ENCODE peak calls at places on chromosomes 7 and 10, in six cellular contexts. J is PC-9, S is A549, K is neuronal stem cell, G is foreskin keratinocyte, E is heart right ventricle. P is an unnamed sample.

GRCh38 chr10:123527122-123527521 is 139.0 kb upstream of the GPR26 start:
- DNase-seq in J (no peak), S (no peak), K (no peak), G (no peak), E (no peak), P (no peak)

GRCh38 chr10:116861796-116862195 is 12.5 kb downstream of the ENO4 start:
- DNase-seq in J (no peak), S (no peak), K (no peak), G (no peak), E (no peak), P (no peak)

GRCh38 chr10:14247650-14248258 is 83.0 kb downstream of the FRMD4A start:
- DNase-seq in J (no peak), S (no peak), K (no peak), G (no peak), E (peak), P (no peak)

GRCh38 chr7:13979671-13980438 is 9.6 kb downstream of the ETV1 start:
- DNase-seq in J (no peak), S (no peak), K (no peak), G (no peak), E (no peak), P (no peak)

GRCh38 chr10:113820507-113820906 is 33.4 kb downstream of the DCLRE1A start:
- DNase-seq in J (no peak), S (no peak), K (no peak), G (no peak), E (no peak), P (no peak)

GRCh38 chr10:98560585-98560984 is 113.8 kb upstream of the HPS1 start:
- DNase-seq in J (no peak), S (no peak), K (no peak), G (no peak), E (no peak), P (no peak)

GRCh38 chr10:45569471-45569870 is 103.1 kb downstream of the ZFAND4 start:
- DNase-seq in J (no peak), S (no peak), K (no peak), G (no peak), E (no peak), P (no peak)

GRCh38 chr10:102462512-102463054 is 11.2 kb upstream of the C10orf95 start:
- DNase-seq in J (no peak), S (no peak), K (no peak), G (no peak), E (no peak), P (no peak)

GRCh38 chr7:97868788-97869187 is 3.4 kb downstream of the ASNS start:
- DNase-seq in J (no peak), S (no peak), K (no peak), G (no peak), E (no peak), P (no peak)

GRCh38 chr10:86363833-86364511 is 2.6 kb downstream of the GRID1 start:
- DNase-seq in J (no peak), S (no peak), K (no peak), G (no peak), E (no peak), P (no peak)

GRCh38 chr7:104160375-104160774 is 47.4 kb downstream of the ORC5 start:
- DNase-seq in J (no peak), S (no peak), K (no peak), G (no peak), E (no peak), P (no peak)

GRCh38 chr10:113613427-113613826 is 50.4 kb downstream of the NRAP start:
- DNase-seq in J (no peak), S (no peak), K (no peak), G (no peak), E (no peak), P (no peak)

GRCh38 chr7:122438001-122438400 is 133.5 kb upstream of the FEZF1 start:
- DNase-seq in J (no peak), S (no peak), K (peak), G (no peak), E (no peak), P (no peak)

GRCh38 chr10:35584946-35585345 is 20.2 kb upstream of the GJD4 start:
- DNase-seq in J (no peak), S (no peak), K (no peak), G (no peak), E (no peak), P (no peak)

GRCh38 chr7:79453266-79453557 is 255 bp downstream of the MAGI2 start:
- DNase-seq in J (no peak), S (peak), K (no peak), G (no peak), E (no peak), P (no peak)

GRCh38 chr7:79452032-79452494 is 1.4 kb downstream of the MAGI2 start:
- DNase-seq in J (no peak), S (peak), K (peak), G (peak), E (peak), P (peak)

GRCh38 chr7:79453558-79454324 is at the start of gene MAGI2:
- DNase-seq in J (no peak), S (no peak), K (peak), G (peak), E (peak), P (peak)

GRCh38 chr7:79451580-79451979 is 1.9 kb downstream of the MAGI2 start:
- DNase-seq in J (no peak), S (no peak), K (no peak), G (peak), E (no peak), P (no peak)

GRCh38 chr7:79452495-79453265 is 787 bp downstream of the MAGI2 start:
- DNase-seq in J (no peak), S (peak), K (peak), G (no peak), E (peak), P (peak)
- H3K27ac ChIP-seq in J (no peak), S (peak), K (peak), G (peak), E (peak), P (peak)

DNA sequence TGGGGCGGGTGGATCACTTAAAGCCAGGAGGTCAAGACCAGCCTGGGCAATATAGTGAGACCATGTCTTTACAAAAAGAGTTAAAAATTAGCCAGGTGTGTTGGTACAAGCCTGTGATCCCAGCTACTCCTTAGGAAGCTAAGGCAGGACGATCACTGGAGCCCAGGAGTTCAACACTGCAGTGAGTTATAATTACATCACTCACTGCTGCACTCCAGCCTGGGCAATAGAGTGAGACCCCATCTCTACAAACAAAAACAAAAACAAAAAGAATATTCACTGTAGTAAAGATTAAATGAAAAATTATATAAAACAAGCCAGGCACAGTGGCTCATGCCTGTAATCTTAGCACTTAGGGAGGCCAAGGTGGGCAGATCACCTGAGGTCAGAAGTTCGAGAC is 1047.6 kb upstream of the AUTS2 start:
- DNase-seq in J (no peak), S (no peak), K (no peak), G (no peak), E (no peak), P (no peak)
- H3K27ac ChIP-seq in J (no peak), S (no peak), K (no peak), G (no peak), E (no peak), P (no peak)

GRCh38 chr7:130942211-130942964 is 208.4 kb upstream of the KLF14 start:
- DNase-seq in J (no peak), S (peak), K (no peak), G (no peak), E (no peak), P (no peak)
- H3K27ac ChIP-seq in J (no peak), S (peak), K (no peak), G (peak), E (peak), P (peak)

GRCh38 chr10:69801094-69801433 is 642 bp upstream of the COL13A1 start:
- DNase-seq in J (peak), S (peak), K (peak), G (peak), E (peak), P (no peak)

GRCh38 chr10:69803809-69804208 is 2.1 kb downstream of the COL13A1 start:
- DNase-seq in J (no peak), S (no peak), K (no peak), G (no peak), E (no peak), P (no peak)

GRCh38 chr10:69800665-69801064 is 1.0 kb upstream of the COL13A1 start:
- DNase-seq in J (no peak), S (no peak), K (no peak), G (no peak), E (no peak), P (no peak)

GRCh38 chr10:69801434-69802315 is at the start of gene COL13A1:
- DNase-seq in J (peak), S (peak), K (peak), G (peak), E (peak), P (no peak)

DNA sequence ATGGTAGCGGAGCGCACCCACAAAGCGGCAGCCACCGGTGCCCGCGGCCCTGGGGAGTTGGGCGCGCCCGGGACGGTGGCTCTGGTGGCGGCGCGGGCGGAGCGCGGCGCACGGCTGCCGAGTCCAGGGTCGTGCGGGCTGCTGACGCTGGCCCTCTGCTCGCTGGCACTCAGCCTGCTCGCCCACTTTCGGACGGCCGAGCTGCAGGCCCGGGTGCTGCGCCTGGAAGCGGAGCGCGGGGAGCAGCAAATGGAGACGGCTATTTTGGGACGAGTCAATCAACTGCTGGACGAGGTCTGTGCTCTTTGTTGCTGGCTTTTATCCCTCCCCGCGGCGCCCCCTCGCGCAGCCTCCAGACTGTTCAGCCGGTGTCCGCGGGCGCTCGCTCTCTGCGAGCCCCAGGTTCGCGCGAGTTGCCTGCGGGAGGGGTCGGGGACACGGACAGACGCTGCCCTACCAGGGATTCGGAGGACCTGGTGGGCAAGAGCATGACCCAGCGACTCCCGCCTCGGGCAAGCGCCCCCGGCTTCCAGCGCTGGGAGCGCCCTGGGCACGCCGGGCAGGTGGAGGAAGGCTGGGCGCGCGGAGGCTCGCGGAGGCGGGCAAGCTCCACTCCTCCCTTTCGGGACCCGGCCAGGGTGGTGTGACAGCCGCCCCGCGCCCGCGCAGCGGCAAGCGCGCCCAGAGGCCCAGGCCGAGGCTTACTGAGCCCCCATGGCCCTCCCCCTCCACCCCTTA is 887 bp downstream of the COL13A1 start:
- DNase-seq in J (no peak), S (no peak), K (peak), G (peak), E (peak), P (no peak)
- H3K27ac ChIP-seq in J (peak), S (peak), K (no peak), G (no peak), E (peak), P (no peak)

GRCh38 chr7:44982535-44982923 is 3.7 kb upstream of the MYO1G start:
- DNase-seq in J (no peak), S (no peak), K (no peak), G (no peak), E (no peak), P (no peak)

GRCh38 chr7:44981035-44981706 is 2.4 kb upstream of the MYO1G start:
- DNase-seq in J (no peak), S (no peak), K (no peak), G (no peak), E (no peak), P (no peak)

GRCh38 chr7:44978511-44979366 is at the start of gene MYO1G:
- DNase-seq in J (no peak), S (no peak), K (no peak), G (no peak), E (peak), P (no peak)

GRCh38 chr7:44979481-44980392 is 922 bp upstream of the MYO1G start:
- DNase-seq in J (no peak), S (no peak), K (no peak), G (peak), E (no peak), P (no peak)

DNA sequence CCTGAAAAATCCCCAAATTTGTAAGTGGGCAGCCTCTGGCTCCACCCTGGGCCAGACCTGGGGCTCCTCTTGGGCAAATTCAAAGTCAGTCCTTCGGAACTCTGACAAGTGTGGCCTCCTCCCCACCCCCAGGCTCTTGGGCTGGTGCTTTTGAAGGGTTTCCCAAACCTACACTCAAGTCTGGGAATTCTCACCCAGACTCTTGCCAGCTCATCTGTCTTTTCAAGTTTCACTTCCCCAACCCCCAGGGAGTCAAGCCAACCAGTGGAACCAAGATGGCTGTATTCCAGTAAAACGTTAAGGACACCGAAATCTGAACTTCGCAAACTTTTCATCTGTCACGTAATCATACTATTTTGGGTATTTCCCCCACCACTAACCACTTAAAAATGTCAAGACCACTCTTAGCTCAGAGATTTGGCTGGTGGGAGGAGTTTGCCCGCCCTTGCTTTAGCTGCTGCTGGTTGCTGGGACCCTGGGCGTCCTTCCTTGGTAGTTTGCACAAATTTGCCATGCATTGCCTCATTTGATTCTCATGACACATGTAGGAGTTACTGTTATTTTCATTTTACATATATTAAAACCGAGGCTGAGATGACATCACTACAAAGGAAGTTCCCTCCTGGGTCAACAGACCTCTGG is 1.7 kb upstream of the MYO1G start:
- DNase-seq in J (no peak), S (no peak), K (no peak), G (peak), E (no peak), P (no peak)
- H3K27ac ChIP-seq in J (peak), S (no peak), K (no peak), G (peak), E (no peak), P (no peak)

DNA sequence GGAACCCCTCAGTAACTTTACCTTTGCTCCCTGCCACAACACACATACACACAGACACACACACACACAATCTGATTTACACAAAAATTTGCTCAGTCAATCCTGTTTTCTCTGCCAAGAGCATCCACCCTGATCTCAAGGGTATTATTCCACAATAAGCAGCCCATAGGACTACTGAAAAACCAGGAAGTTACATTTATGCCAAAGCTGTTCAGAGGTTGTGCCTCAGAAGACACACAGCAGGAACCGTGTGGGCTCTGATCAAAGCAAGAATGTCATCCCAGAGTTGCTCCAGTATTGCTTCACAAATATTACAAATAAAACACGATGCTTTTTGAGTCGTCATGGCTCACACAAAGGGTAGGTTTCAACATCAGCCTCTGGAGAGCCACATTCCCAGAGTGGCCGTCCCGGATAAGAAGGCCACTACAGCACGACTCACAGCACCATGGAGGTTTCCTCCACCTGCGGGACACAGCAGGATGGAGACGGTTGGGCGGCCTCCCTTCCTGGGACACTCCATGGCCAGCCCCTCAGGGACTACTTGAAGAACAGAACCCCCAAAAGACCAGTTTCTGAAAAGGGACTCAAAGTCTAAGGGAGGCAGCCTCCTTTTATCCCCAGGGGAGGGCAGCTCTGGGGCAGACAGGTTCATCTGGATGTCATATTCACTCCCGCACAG is 1.6 kb downstream of the AIFM2 start:
- DNase-seq in J (peak), S (no peak), K (no peak), G (no peak), E (no peak), P (no peak)
- H3K27ac ChIP-seq in J (peak), S (peak), K (no peak), G (no peak), E (peak), P (no peak)

GRCh38 chr10:103790580-103790979 is 64.8 kb downstream of the SH3PXD2A start:
- DNase-seq in J (no peak), S (no peak), K (no peak), G (no peak), E (no peak), P (no peak)

GRCh38 chr10:103791291-103791690 is 64.1 kb downstream of the SH3PXD2A start:
- DNase-seq in J (no peak), S (no peak), K (no peak), G (no peak), E (no peak), P (no peak)

GRCh38 chr10:103791858-103792257 is 63.5 kb downstream of the SH3PXD2A start:
- DNase-seq in J (no peak), S (no peak), K (no peak), G (no peak), E (no peak), P (no peak)

GRCh38 chr10:103789141-103789540 is 66.2 kb downstream of the SH3PXD2A start:
- DNase-seq in J (no peak), S (no peak), K (no peak), G (no peak), E (no peak), P (no peak)

GRCh38 chr10:103789771-103790201 is 65.6 kb downstream of the SH3PXD2A start:
- DNase-seq in J (peak), S (no peak), K (no peak), G (peak), E (no peak), P (no peak)
- H3K27ac ChIP-seq in J (no peak), S (peak), K (no peak), G (peak), E (no peak), P (no peak)

GRCh38 chr10:58384095-58384494 is 1.1 kb upstream of the TFAM start:
- DNase-seq in J (no peak), S (no peak), K (no peak), G (no peak), E (no peak), P (no peak)
- H3K27ac ChIP-seq in J (no peak), S (peak), K (no peak), G (no peak), E (peak), P (peak)